ENCODE peak calls at places on chromosome 15, in seven cellular contexts. Y, V, Z, C, N, A and U are unnamed samples.

GRCh38 chr15:69497076-69497475 is 44.5 kb downstream of the RPLP1 start:
- DNase-seq in Y (no peak), V (no peak), Z (peak), C (no peak), N (no peak), A (no peak), U (no peak)

GRCh38 chr15:56939257-56939656 is 20.8 kb downstream of the TCF12 start:
- DNase-seq in Y (no peak), V (no peak), Z (no peak), C (no peak), N (no peak), A (no peak), U (no peak)

GRCh38 chr15:45640610-45641009 is 5.8 kb downstream of the SQOR start:
- DNase-seq in Y (peak), V (no peak), Z (no peak), C (peak), N (no peak), A (peak), U (peak)

GRCh38 chr15:75815811-75816719 is 27.2 kb upstream of the UBE2Q2 start:
- DNase-seq in Y (no peak), V (no peak), Z (no peak), C (no peak), N (no peak), A (no peak), U (no peak)

GRCh38 chr15:97482521-97482920 is 478.0 kb upstream of the ARRDC4 start:
- DNase-seq in Y (no peak), V (peak), Z (no peak), C (no peak), N (no peak), A (no peak), U (no peak)

GRCh38 chr15:37014137-37014536 is 86.2 kb downstream of the MEIS2 start:
- DNase-seq in Y (no peak), V (no peak), Z (no peak), C (no peak), N (no peak), A (no peak), U (no peak)

GRCh38 chr15:65818927-65819562 is 27.0 kb upstream of the DENND4A start:
- DNase-seq in Y (no peak), V (no peak), Z (no peak), C (no peak), N (no peak), A (no peak), U (no peak)

GRCh38 chr15:32717290-32718081 is at the start of gene GREM1:
- DNase-seq in Y (peak), V (peak), Z (no peak), C (no peak), N (peak), A (no peak), U (peak)

GRCh38 chr15:23003736-23004135 is 23.6 kb upstream of the CYFIP1 start:
- DNase-seq in Y (no peak), V (no peak), Z (no peak), C (no peak), N (no peak), A (no peak), U (no peak)

GRCh38 chr15:89364341-89364740 is 29.7 kb upstream of the POLG start:
- DNase-seq in Y (no peak), V (no peak), Z (no peak), C (no peak), N (no peak), A (no peak), U (no peak)

GRCh38 chr15:88115529-88116152 is 140.9 kb downstream of the NTRK3 start:
- DNase-seq in Y (no peak), V (no peak), Z (no peak), C (no peak), N (peak), A (no peak), U (no peak)

GRCh38 chr15:31352911-31353811 is 26.5 kb downstream of the KLF13 start:
- DNase-seq in Y (peak), V (no peak), Z (no peak), C (peak), N (peak), A (peak), U (peak)

GRCh38 chr15:39575180-39575579 is 5.7 kb upstream of the THBS1 start:
- DNase-seq in Y (no peak), V (no peak), Z (no peak), C (no peak), N (no peak), A (no peak), U (no peak)

GRCh38 chr15:52417501-52417900 is 111.2 kb downstream of the MYO5A start:
- DNase-seq in Y (peak), V (no peak), Z (no peak), C (no peak), N (no peak), A (no peak), U (no peak)

GRCh38 chr15:41942886-41943285 is 29.5 kb downstream of the EHD4 start:
- DNase-seq in Y (no peak), V (no peak), Z (no peak), C (no peak), N (no peak), A (no peak), U (no peak)

GRCh38 chr15:85706779-85707518 is 87.8 kb downstream of the KLHL25 start:
- DNase-seq in Y (no peak), V (no peak), Z (peak), C (no peak), N (no peak), A (no peak), U (no peak)

GRCh38 chr15:100769043-100769974 is 110.3 kb upstream of the ALDH1A3 start:
- DNase-seq in Y (no peak), V (no peak), Z (peak), C (no peak), N (no peak), A (no peak), U (no peak)

GRCh38 chr15:90762109-90762508 is 45.0 kb downstream of the BLM start:
- DNase-seq in Y (peak), V (no peak), Z (peak), C (peak), N (peak), A (no peak), U (no peak)

GRCh38 chr15:48355377-48355776 is 24.1 kb downstream of the DUT start:
- DNase-seq in Y (no peak), V (no peak), Z (no peak), C (peak), N (no peak), A (no peak), U (no peak)

GRCh38 chr15:48358229-48358641 is 27.0 kb downstream of the DUT start:
- DNase-seq in Y (no peak), V (peak), Z (no peak), C (no peak), N (peak), A (no peak), U (peak)

GRCh38 chr15:48354694-48355303 is 23.6 kb downstream of the DUT start:
- DNase-seq in Y (no peak), V (no peak), Z (no peak), C (no peak), N (no peak), A (no peak), U (no peak)

GRCh38 chr15:48352474-48353072 is 21.3 kb downstream of the DUT start:
- DNase-seq in Y (peak), V (peak), Z (no peak), C (no peak), N (peak), A (no peak), U (peak)
- H3K4me3 ChIP-seq in Y (no peak), V (no peak), Z (no peak), C (no peak), N (no peak), A (no peak), U (no peak)

GRCh38 chr15:82640672-82641071 is 6.5 kb downstream of the CPEB1 start:
- DNase-seq in Y (no peak), V (no peak), Z (no peak), C (no peak), N (no peak), A (no peak), U (no peak)

GRCh38 chr15:82646250-82647044 is 716 bp downstream of the CPEB1 start:
- DNase-seq in Y (no peak), V (peak), Z (no peak), C (no peak), N (peak), A (no peak), U (no peak)

GRCh38 chr15:82643992-82644391 is 3.2 kb downstream of the CPEB1 start:
- DNase-seq in Y (no peak), V (peak), Z (no peak), C (no peak), N (peak), A (no peak), U (no peak)

GRCh38 chr15:82642656-82643055 is 4.5 kb downstream of the CPEB1 start:
- DNase-seq in Y (no peak), V (no peak), Z (no peak), C (no peak), N (no peak), A (no peak), U (no peak)

DNA sequence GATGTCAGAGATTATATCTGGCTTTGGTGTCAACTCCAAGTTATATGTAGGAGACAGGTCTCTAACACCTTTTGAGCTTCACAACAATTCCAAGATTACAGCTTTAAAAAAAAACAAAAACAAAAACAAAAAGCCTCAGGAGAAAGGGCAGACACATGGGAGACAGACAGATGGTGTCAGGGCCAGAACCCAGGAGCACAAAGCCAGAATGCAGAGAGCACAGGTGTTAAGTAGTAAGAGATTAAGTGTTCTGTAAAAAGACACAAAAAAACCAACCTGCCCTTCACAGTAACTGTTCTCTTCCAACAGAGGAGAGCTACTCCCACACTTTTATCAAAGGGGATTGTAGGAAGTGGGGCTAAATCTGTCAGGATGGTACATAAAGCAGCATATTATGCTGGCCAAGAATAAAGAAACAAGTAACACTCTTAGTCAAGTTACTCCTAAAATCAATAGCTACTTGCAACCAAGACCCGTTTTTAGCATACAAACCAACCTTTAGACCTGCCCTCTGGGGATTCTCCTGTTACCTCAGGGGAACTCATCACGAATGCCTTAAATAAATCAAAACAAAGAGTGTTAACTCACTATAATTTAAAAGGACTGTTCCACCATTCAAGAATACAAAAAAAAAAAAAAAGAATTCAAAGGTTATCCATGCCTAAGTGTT is 5.9 kb downstream of the CPEB1 start:
- DNase-seq in Y (no peak), V (no peak), Z (no peak), C (no peak), N (no peak), A (no peak), U (no peak)
- TF ChIP-seq CTCF in Y (no peak), V (no peak), Z (no peak), C (no peak), N (no peak), A (no peak), U (no peak)

DNA sequence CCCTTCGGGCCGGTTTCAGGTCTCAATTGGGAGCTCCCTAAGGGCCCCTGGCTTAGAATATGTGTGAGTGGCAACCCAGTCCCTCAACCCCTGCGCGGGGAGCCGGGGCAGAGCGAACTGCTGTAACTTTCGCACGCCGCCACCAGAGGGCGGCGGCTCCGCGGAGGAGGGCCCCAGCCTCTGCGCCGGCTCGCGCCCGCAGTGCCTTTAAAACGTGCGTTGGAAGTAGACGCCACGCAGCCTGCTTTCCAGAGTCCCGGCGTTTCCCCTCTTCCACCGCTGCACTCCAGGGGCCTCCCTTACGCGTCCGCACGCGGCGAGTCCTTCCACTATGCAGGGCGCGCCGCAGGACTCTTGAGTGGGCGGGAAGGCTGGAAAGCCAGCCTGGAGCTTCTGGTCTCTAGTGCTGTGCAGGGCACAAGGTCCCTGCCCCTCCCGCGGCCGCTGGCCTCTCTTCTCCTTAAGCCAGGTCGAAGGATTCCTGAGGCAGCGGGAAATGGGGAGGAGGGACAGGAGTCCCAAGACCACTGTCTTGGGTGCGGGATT is 23.7 kb upstream of the RNU6-1 start:
- DNase-seq in Y (peak), V (peak), Z (peak), C (no peak), N (peak), A (peak), U (no peak)
- H3K4me3 ChIP-seq in Y (peak), V (peak), Z (peak), C (peak), N (peak), A (peak), U (peak)

GRCh38 chr15:63292771-63293170 is 15.4 kb downstream of the APH1B start:
- DNase-seq in Y (peak), V (no peak), Z (no peak), C (peak), N (no peak), A (no peak), U (no peak)

GRCh38 chr15:63291507-63291906 is 14.1 kb downstream of the APH1B start:
- DNase-seq in Y (peak), V (no peak), Z (no peak), C (peak), N (no peak), A (peak), U (peak)

GRCh38 chr15:63296195-63296594 is 18.8 kb downstream of the APH1B start:
- DNase-seq in Y (no peak), V (no peak), Z (no peak), C (no peak), N (peak), A (no peak), U (no peak)

GRCh38 chr15:63292241-63292640 is 14.8 kb downstream of the APH1B start:
- DNase-seq in Y (no peak), V (no peak), Z (no peak), C (no peak), N (no peak), A (no peak), U (no peak)

GRCh38 chr15:63294354-63294753 is 16.9 kb downstream of the APH1B start:
- DNase-seq in Y (no peak), V (no peak), Z (no peak), C (no peak), N (no peak), A (no peak), U (no peak)
- TF ChIP-seq CTCF in Y (no peak), V (no peak), Z (no peak), C (no peak), N (no peak), A (no peak), U (no peak)

GRCh38 chr15:68378595-68378994 is 53.4 kb downstream of the ITGA11 start:
- DNase-seq in Y (no peak), V (no peak), Z (peak), C (no peak), N (no peak), A (no peak), U (no peak)
- H3K4me3 ChIP-seq in Y (no peak), V (no peak), Z (no peak), C (no peak), N (no peak), A (no peak), U (no peak)

GRCh38 chr15:70556804-70557203 is 206.6 kb downstream of the UACA start:
- DNase-seq in Y (no peak), V (no peak), Z (no peak), C (no peak), N (no peak), A (no peak), U (no peak)
- TF ChIP-seq CTCF in Y (no peak), V (no peak), Z (no peak), C (no peak), N (no peak), A (no peak), U (no peak)

GRCh38 chr15:77607111-77607893 is 25.4 kb downstream of the LINGO1 start:
- DNase-seq in Y (peak), V (peak), Z (no peak), C (no peak), N (peak), A (no peak), U (no peak)

GRCh38 chr15:77605582-77605981 is 27.1 kb downstream of the LINGO1 start:
- DNase-seq in Y (no peak), V (no peak), Z (no peak), C (no peak), N (no peak), A (no peak), U (no peak)

GRCh38 chr15:77607894-77608261 is 24.8 kb downstream of the LINGO1 start:
- DNase-seq in Y (no peak), V (no peak), Z (no peak), C (no peak), N (no peak), A (no peak), U (no peak)

GRCh38 chr15:77604973-77605372 is 27.7 kb downstream of the LINGO1 start:
- DNase-seq in Y (no peak), V (no peak), Z (no peak), C (no peak), N (no peak), A (no peak), U (no peak)

GRCh38 chr15:77606142-77607034 is 26.3 kb downstream of the LINGO1 start:
- DNase-seq in Y (no peak), V (no peak), Z (no peak), C (no peak), N (peak), A (no peak), U (no peak)
- H3K4me3 ChIP-seq in Y (no peak), V (no peak), Z (no peak), C (no peak), N (no peak), A (no peak), U (no peak)

GRCh38 chr15:80514071-80514780 is 110.0 kb downstream of the ARNT2 start:
- DNase-seq in Y (peak), V (no peak), Z (no peak), C (peak), N (no peak), A (no peak), U (no peak)
- TF ChIP-seq CTCF in Y (no peak), V (no peak), Z (no peak), C (no peak), N (no peak), A (no peak), U (no peak)